ENCODE peak calls at places on chromosomes 1 and 21, in seven cellular contexts. B, A, C, U, G, W and P are unnamed samples. For H3K4me1, the result is how much of the 10 kb centered on the place peaks cover.

GRCh38 chr1:218344814-218345672 is at the start of gene TGFB2:
- DNase-seq in B (no peak), A (peak), C (peak), U (no peak), G (peak), W (no peak), P (peak)

GRCh38 chr1:44250113-44250781 is 37.0 kb downstream of the DMAP1 start:
- DNase-seq in B (no peak), A (peak), C (no peak), U (no peak), G (peak), W (no peak), P (no peak)

GRCh38 chr1:180178511-180179161 is 24.0 kb downstream of the QSOX1 start:
- DNase-seq in B (peak), A (peak), C (peak), U (peak), G (peak), W (peak), P (peak)

GRCh38 chr1:226827458-226827857 is 43.0 kb upstream of the PSEN2 start:
- DNase-seq in B (no peak), A (peak), C (no peak), U (peak), G (peak), W (no peak), P (peak)

GRCh38 chr1:226884116-226884515 is 13.7 kb downstream of the PSEN2 start:
- DNase-seq in B (no peak), A (no peak), C (no peak), U (peak), G (no peak), W (no peak), P (no peak)

GRCh38 chr1:177384461-177384860 is 213.7 kb downstream of the BRINP2 start:
- DNase-seq in B (no peak), A (no peak), C (no peak), U (peak), G (no peak), W (no peak), P (no peak)

GRCh38 chr1:156684227-156684782 is 7.1 kb upstream of the NES start:
- DNase-seq in B (no peak), A (peak), C (no peak), U (no peak), G (no peak), W (no peak), P (no peak)

GRCh38 chr1:163509126-163509525 is 187.4 kb downstream of the NUF2 start:
- DNase-seq in B (no peak), A (no peak), C (no peak), U (no peak), G (no peak), W (no peak), P (no peak)

GRCh38 chr1:18109058-18109755 is 1.6 kb downstream of the IGSF21 start:
- DNase-seq in B (peak), A (peak), C (peak), U (no peak), G (no peak), W (no peak), P (peak)

GRCh38 chr1:8746554-8746953 is 70.9 kb downstream of the RERE start:
- DNase-seq in B (no peak), A (no peak), C (no peak), U (no peak), G (no peak), W (no peak), P (no peak)

GRCh38 chr1:169460193-169460833 is 25.4 kb downstream of the SLC19A2 start:
- DNase-seq in B (peak), A (peak), C (no peak), U (peak), G (no peak), W (no peak), P (peak)

GRCh38 chr1:201982923-201983805 is 716 bp downstream of the RNPEP start:
- DNase-seq in B (peak), A (peak), C (peak), U (peak), G (peak), W (peak), P (peak)

GRCh38 chr1:202952818-202953217 is 5.3 kb downstream of the ADIPOR1 start:
- DNase-seq in B (no peak), A (no peak), C (no peak), U (peak), G (peak), W (no peak), P (peak)

GRCh38 chr1:23902611-23903278 is 10.4 kb downstream of the CNR2 start:
- DNase-seq in B (peak), A (no peak), C (no peak), U (no peak), G (no peak), W (no peak), P (no peak)

GRCh38 chr1:95086949-95087533 is 14.3 kb upstream of the ALG14 start:
- DNase-seq in B (no peak), A (no peak), C (peak), U (no peak), G (peak), W (no peak), P (no peak)

GRCh38 chr1:38690790-38691189 is 168.8 kb downstream of the RRAGC start:
- DNase-seq in B (no peak), A (no peak), C (no peak), U (no peak), G (no peak), W (no peak), P (no peak)

GRCh38 chr1:232211149-232211548 is 418.8 kb downstream of the SIPA1L2 start:
- DNase-seq in B (peak), A (no peak), C (peak), U (no peak), G (no peak), W (no peak), P (no peak)

GRCh38 chr1:160284220-160284781 is 632 bp downstream of the PEX19 start:
- DNase-seq in B (no peak), A (no peak), C (peak), U (peak), G (no peak), W (no peak), P (peak)

GRCh38 chr1:6489383-6489765 is 2.1 kb downstream of the PLEKHG5 start:
- DNase-seq in B (no peak), A (no peak), C (no peak), U (no peak), G (no peak), W (no peak), P (no peak)

GRCh38 chr1:53115403-53116306 is 26.8 kb downstream of the SLC1A7 start:
- DNase-seq in B (peak), A (peak), C (no peak), U (no peak), G (no peak), W (no peak), P (no peak)

GRCh38 chr1:41670558-41670957 is 186.1 kb upstream of the EDN2 start:
- DNase-seq in B (no peak), A (no peak), C (no peak), U (no peak), G (no peak), W (no peak), P (no peak)

GRCh38 chr1:207007352-207008033 is 25.1 kb downstream of the C1orf116 start:
- DNase-seq in B (no peak), A (no peak), C (peak), U (no peak), G (no peak), W (no peak), P (no peak)

GRCh38 chr1:48775817-48776399 is 783 bp downstream of the BEND5 start:
- DNase-seq in B (peak), A (no peak), C (no peak), U (no peak), G (no peak), W (no peak), P (no peak)

GRCh38 chr1:22930235-22930912 is 42.3 kb downstream of the LACTBL1 start:
- DNase-seq in B (peak), A (peak), C (peak), U (no peak), G (no peak), W (no peak), P (peak)

GRCh38 chr1:116537439-116537838 is 33.4 kb downstream of the CD58 start:
- DNase-seq in B (no peak), A (no peak), C (peak), U (no peak), G (no peak), W (no peak), P (no peak)

GRCh38 chr1:185244015-185244747 is 72.9 kb downstream of the IVNS1ABP start:
- DNase-seq in B (no peak), A (no peak), C (no peak), U (no peak), G (no peak), W (no peak), P (no peak)

GRCh38 chr1:182292193-182292741 is 99.3 kb downstream of the GLUL start:
- DNase-seq in B (no peak), A (no peak), C (no peak), U (no peak), G (no peak), W (no peak), P (no peak)
- H3K4me1 ChIP-seq in B (under half), A (under half), C (under half), U (under half), G (under half), W (under half), P (under half)

DNA sequence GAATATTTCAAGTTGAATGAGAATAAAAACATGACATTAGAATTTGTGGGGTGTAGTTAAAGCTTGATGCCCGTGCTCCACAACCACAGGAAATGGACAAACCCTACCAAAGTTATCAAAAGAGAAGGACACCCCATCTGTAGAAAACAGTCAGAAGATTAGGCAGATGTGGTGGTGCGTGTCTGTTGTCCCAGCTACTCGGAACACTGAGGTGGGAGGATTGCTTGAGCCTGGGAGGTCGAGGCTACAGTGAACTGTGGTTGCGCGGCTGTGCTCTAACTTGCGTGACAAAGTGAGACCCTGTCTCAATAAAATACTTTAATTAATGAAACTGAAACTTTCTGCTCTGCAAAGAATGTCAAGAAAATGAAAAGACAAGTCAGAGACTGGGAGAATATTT is 1.5 kb upstream of the SPATC1L start:
- DNase-seq in B (no peak), A (no peak), C (no peak), U (no peak), G (peak), W (no peak), P (peak)
- H3K27ac ChIP-seq in B (no peak), A (no peak), C (peak), U (peak), G (peak), W (peak), P (no peak)

GRCh38 chr1:236516929-236517704 is 6.7 kb upstream of the LGALS8 start:
- DNase-seq in B (no peak), A (no peak), C (no peak), U (no peak), G (no peak), W (no peak), P (peak)
- H3K4me3 ChIP-seq in B (no peak), A (no peak), C (no peak), U (no peak), G (no peak), W (peak), P (no peak)

GRCh38 chr1:12171206-12172041 is 4.6 kb downstream of the TNFRSF1B start:
- DNase-seq in B (no peak), A (peak), C (no peak), U (no peak), G (no peak), W (peak), P (no peak)
- H3K4me1 ChIP-seq in B (under half), A (under half), C (under half), U (under half), G (half or more), W (half or more), P (under half)

GRCh38 chr1:242430956-242431355 is 93.5 kb downstream of the PLD5 start:
- DNase-seq in B (no peak), A (no peak), C (no peak), U (no peak), G (no peak), W (no peak), P (no peak)
- H3K27ac ChIP-seq in B (peak), A (no peak), C (no peak), U (no peak), G (no peak), W (no peak), P (no peak)

GRCh38 chr1:214604543-214604942 is 1.5 kb downstream of the CENPF start:
- DNase-seq in B (peak), A (no peak), C (no peak), U (no peak), G (no peak), W (no peak), P (no peak)

GRCh38 chr1:214609692-214610091 is 6.7 kb downstream of the CENPF start:
- DNase-seq in B (no peak), A (no peak), C (no peak), U (no peak), G (no peak), W (no peak), P (no peak)

GRCh38 chr1:214602764-214603657 is at the start of gene CENPF:
- DNase-seq in B (peak), A (peak), C (peak), U (peak), G (peak), W (peak), P (peak)

DNA sequence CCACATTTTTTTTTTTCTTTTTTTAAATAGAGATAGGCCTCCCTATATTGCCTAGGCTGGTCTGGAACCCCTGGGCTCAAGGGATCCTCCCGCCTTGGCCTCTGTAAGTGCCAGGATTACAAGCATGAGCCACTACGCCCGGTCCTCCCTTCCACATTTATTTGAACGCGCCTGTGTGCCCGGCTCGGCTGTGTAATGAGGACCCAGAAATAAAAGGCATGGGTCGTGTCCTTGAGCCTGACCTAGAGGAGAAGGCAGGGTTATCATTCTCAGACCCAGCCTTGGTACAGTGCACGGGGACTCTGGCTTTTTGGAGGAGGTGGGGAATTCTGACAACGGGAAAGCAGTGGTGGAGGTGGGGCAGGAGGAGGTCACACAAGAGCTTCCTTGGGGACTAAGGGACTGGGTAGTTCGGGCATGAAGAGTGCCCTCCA is 841 bp downstream of the CENPF start:
- DNase-seq in B (peak), A (no peak), C (peak), U (no peak), G (no peak), W (no peak), P (peak)
- H3K4me3 ChIP-seq in B (peak), A (peak), C (peak), U (peak), G (peak), W (peak), P (peak)

GRCh38 chr1:54885863-54886723 is 902 bp downstream of the DHCR24 start:
- DNase-seq in B (peak), A (no peak), C (peak), U (peak), G (no peak), W (no peak), P (peak)
- H3K4me1 ChIP-seq in B (under half), A (under half), C (under half), U (under half), G (under half), W (under half), P (under half)

DNA sequence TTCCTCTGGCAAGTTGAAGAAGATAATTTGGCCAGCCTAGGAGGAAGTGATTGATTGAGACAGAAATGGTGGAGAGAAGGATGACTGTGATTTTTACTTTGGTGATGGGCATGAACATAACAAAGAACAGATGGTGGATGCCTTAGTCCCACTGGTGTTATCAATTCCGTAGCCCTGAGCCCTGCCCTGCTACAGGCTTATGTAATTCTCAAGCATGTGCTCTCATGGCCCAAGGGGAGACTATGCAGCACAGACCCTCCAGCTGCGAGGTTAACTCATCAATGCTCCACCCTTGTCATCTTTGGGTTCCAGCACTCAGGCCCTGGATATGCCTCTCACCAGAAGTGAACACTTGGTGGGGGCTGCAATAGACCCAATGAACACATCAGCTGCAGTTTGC is 62.7 kb upstream of the LRRC8D start:
- DNase-seq in B (peak), A (no peak), C (no peak), U (no peak), G (no peak), W (no peak), P (no peak)
- H3K27ac ChIP-seq in B (peak), A (peak), C (no peak), U (peak), G (peak), W (no peak), P (peak)